ENCODE peak calls at places on chromosomes 11 and 22, in eight cellular contexts. One of them, this sample, is unnamed.

GRCh38 chr11:109062445-109062844 is 359.5 kb upstream of the C11orf87 start:
- DNase-seq in Karpas-422: no peak
- DNase-seq in aorta: no peak
- DNase-seq in fibroblast of lung: peak
- DNase-seq in RWPE1: no peak
- DNase-seq in brain microvascular endothelial cell: peak
- DNase-seq in psoas muscle: no peak
- DNase-seq in upper lobe of left lung: no peak
- DNase-seq in this sample: no peak

GRCh38 chr11:31939004-31939403 is 127.9 kb upstream of the PAX6 start:
- DNase-seq in Karpas-422: no peak
- DNase-seq in aorta: no peak
- DNase-seq in fibroblast of lung: no peak
- DNase-seq in brain microvascular endothelial cell: no peak
- DNase-seq in upper lobe of left lung: no peak
- DNase-seq in RWPE1: no peak
- DNase-seq in psoas muscle: no peak
- DNase-seq in this sample: no peak

GRCh38 chr11:19076744-19077589 is 16.4 kb upstream of the MRGPRX2 start:
- DNase-seq in fibroblast of lung: peak
- DNase-seq in Karpas-422: peak
- DNase-seq in brain microvascular endothelial cell: peak
- DNase-seq in RWPE1: peak
- DNase-seq in upper lobe of left lung: peak
- DNase-seq in aorta: no peak
- DNase-seq in psoas muscle: peak
- DNase-seq in this sample: peak

GRCh38 chr22:46070722-46071450 is 79.4 kb upstream of the PPARA start:
- DNase-seq in brain microvascular endothelial cell: no peak
- DNase-seq in fibroblast of lung: peak
- DNase-seq in upper lobe of left lung: peak
- DNase-seq in aorta: peak
- DNase-seq in psoas muscle: peak
- DNase-seq in Karpas-422: peak
- DNase-seq in RWPE1: no peak
- DNase-seq in this sample: no peak

GRCh38 chr22:43035250-43035649 is 20.3 kb upstream of the PACSIN2 start:
- DNase-seq in psoas muscle: no peak
- DNase-seq in aorta: no peak
- DNase-seq in Karpas-422: no peak
- DNase-seq in RWPE1: no peak
- DNase-seq in brain microvascular endothelial cell: no peak
- DNase-seq in upper lobe of left lung: no peak
- DNase-seq in fibroblast of lung: no peak
- DNase-seq in this sample: no peak

GRCh38 chr11:62732830-62733229 is 4.5 kb downstream of the TTC9C start:
- DNase-seq in aorta: no peak
- DNase-seq in brain microvascular endothelial cell: no peak
- DNase-seq in RWPE1: no peak
- DNase-seq in fibroblast of lung: no peak
- DNase-seq in upper lobe of left lung: no peak
- DNase-seq in psoas muscle: no peak
- DNase-seq in Karpas-422: peak
- DNase-seq in this sample: no peak

GRCh38 chr22:29342177-29342576 is 26.7 kb upstream of the RASL10A start:
- DNase-seq in upper lobe of left lung: no peak
- DNase-seq in brain microvascular endothelial cell: no peak
- DNase-seq in psoas muscle: no peak
- DNase-seq in RWPE1: no peak
- DNase-seq in aorta: peak
- DNase-seq in fibroblast of lung: no peak
- DNase-seq in Karpas-422: no peak
- DNase-seq in this sample: no peak

GRCh38 chr11:134142536-134142935 is 73.7 kb downstream of the JAM3 start:
- DNase-seq in psoas muscle: no peak
- DNase-seq in RWPE1: no peak
- DNase-seq in aorta: no peak
- DNase-seq in Karpas-422: no peak
- DNase-seq in upper lobe of left lung: no peak
- DNase-seq in brain microvascular endothelial cell: peak
- DNase-seq in fibroblast of lung: peak
- DNase-seq in this sample: no peak

GRCh38 chr11:76152741-76153608 is 53.3 kb downstream of the WNT11 start:
- DNase-seq in upper lobe of left lung: no peak
- DNase-seq in Karpas-422: peak
- DNase-seq in fibroblast of lung: no peak
- DNase-seq in RWPE1: no peak
- DNase-seq in aorta: no peak
- DNase-seq in psoas muscle: no peak
- DNase-seq in brain microvascular endothelial cell: no peak
- DNase-seq in this sample: peak

GRCh38 chr11:113694390-113694789 is 11.7 kb downstream of the TMPRSS5 start:
- DNase-seq in upper lobe of left lung: no peak
- DNase-seq in Karpas-422: no peak
- DNase-seq in brain microvascular endothelial cell: no peak
- DNase-seq in psoas muscle: no peak
- DNase-seq in aorta: no peak
- DNase-seq in fibroblast of lung: no peak
- DNase-seq in RWPE1: no peak
- DNase-seq in this sample: no peak

GRCh38 chr11:92556435-92556834 is 331.8 kb downstream of the FAT3 start:
- DNase-seq in upper lobe of left lung: no peak
- DNase-seq in Karpas-422: peak
- DNase-seq in aorta: no peak
- DNase-seq in psoas muscle: no peak
- DNase-seq in fibroblast of lung: peak
- DNase-seq in brain microvascular endothelial cell: peak
- DNase-seq in RWPE1: peak
- DNase-seq in this sample: peak

DNA sequence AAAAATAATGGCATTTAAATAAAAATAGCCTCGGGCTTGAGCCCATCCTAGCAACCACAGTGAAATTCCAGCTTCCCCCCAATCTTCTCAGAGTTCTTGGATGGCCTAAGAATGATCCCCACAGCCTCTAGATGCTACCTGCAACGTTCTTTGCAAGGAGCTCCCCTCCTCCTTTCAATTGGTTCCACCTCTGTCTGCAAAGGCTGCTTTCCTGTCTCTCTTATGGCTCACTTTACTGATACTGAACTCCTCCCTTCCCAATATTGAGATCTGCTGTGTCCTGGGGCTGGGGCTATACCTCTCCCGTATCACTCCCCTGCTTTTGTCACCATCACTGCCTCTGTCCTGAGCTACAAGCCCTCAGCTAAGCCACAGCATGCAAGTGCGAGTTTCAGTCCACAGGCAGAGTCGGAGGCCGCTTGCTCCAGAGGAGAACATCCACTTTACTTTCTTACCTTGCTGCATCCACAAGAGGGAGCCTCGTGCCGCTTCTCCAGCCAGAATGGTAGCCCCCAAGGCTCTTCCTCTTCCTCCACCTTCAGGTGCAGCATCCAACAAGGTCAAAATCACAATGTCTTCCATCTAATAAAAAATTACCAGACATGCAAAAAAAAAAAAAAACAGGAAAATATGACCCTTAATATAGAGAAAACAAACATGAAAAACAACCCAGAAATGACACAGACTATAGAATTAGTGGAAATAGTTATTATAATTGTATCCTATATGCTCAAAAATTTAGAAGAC is 48.6 kb upstream of the TMEM45B start:
- DNase-seq in Karpas-422: peak
- DNase-seq in brain microvascular endothelial cell: peak
- DNase-seq in fibroblast of lung: peak
- DNase-seq in psoas muscle: no peak
- DNase-seq in RWPE1: no peak
- DNase-seq in aorta: no peak
- DNase-seq in upper lobe of left lung: peak
- DNase-seq in this sample: peak
- H3K27ac ChIP-seq in Karpas-422: no peak
- H3K27ac ChIP-seq in brain microvascular endothelial cell: no peak
- H3K27ac ChIP-seq in fibroblast of lung: no peak
- H3K27ac ChIP-seq in psoas muscle: no peak
- H3K27ac ChIP-seq in RWPE1: no peak
- H3K27ac ChIP-seq in aorta: no peak
- H3K27ac ChIP-seq in upper lobe of left lung: no peak
- H3K27ac ChIP-seq in this sample: no peak

GRCh38 chr22:32469799-32470212 is 4.8 kb upstream of the FBXO7 start:
- DNase-seq in psoas muscle: no peak
- DNase-seq in fibroblast of lung: peak
- DNase-seq in aorta: no peak
- DNase-seq in RWPE1: no peak
- DNase-seq in upper lobe of left lung: no peak
- DNase-seq in brain microvascular endothelial cell: peak
- DNase-seq in Karpas-422: no peak
- DNase-seq in this sample: peak
- H3K27ac ChIP-seq in psoas muscle: no peak
- H3K27ac ChIP-seq in fibroblast of lung: no peak
- H3K27ac ChIP-seq in aorta: no peak
- H3K27ac ChIP-seq in RWPE1: no peak
- H3K27ac ChIP-seq in upper lobe of left lung: no peak
- H3K27ac ChIP-seq in brain microvascular endothelial cell: peak
- H3K27ac ChIP-seq in Karpas-422: no peak
- H3K27ac ChIP-seq in this sample: no peak

GRCh38 chr11:697028-697491 is 1.4 kb downstream of the TMEM80 start:
- DNase-seq in fibroblast of lung: peak
- DNase-seq in psoas muscle: no peak
- DNase-seq in Karpas-422: peak
- DNase-seq in aorta: peak
- DNase-seq in RWPE1: no peak
- DNase-seq in brain microvascular endothelial cell: peak
- DNase-seq in upper lobe of left lung: no peak
- DNase-seq in this sample: peak
- H3K27ac ChIP-seq in fibroblast of lung: peak
- H3K27ac ChIP-seq in psoas muscle: peak
- H3K27ac ChIP-seq in Karpas-422: peak
- H3K27ac ChIP-seq in aorta: no peak
- H3K27ac ChIP-seq in RWPE1: peak
- H3K27ac ChIP-seq in brain microvascular endothelial cell: peak
- H3K27ac ChIP-seq in upper lobe of left lung: peak
- H3K27ac ChIP-seq in this sample: peak

DNA sequence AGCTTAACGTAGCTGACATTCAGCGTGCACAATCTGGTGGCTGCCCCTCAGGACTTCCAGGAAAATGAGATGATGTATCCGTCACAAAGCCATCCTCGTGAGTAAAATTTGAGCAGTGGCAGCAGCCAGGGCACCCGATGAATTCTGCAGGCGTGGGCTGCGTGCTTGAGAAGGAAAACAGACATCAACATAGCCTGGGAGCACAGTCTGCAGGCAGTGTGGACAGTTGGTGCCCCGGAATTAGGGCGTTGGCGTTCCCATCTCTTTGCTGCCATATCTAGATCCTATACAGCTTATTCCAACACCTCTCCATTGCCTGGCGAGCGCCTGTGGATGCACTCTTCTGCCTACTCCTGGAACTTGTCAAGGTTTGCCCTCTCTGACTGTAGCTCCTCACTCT is 228.5 kb downstream of the ST3GAL4 start:
- DNase-seq in Karpas-422: no peak
- DNase-seq in upper lobe of left lung: no peak
- DNase-seq in RWPE1: no peak
- DNase-seq in aorta: no peak
- DNase-seq in fibroblast of lung: no peak
- DNase-seq in psoas muscle: no peak
- DNase-seq in brain microvascular endothelial cell: no peak
- DNase-seq in this sample: no peak
- H3K27ac ChIP-seq in Karpas-422: no peak
- H3K27ac ChIP-seq in upper lobe of left lung: no peak
- H3K27ac ChIP-seq in RWPE1: no peak
- H3K27ac ChIP-seq in aorta: no peak
- H3K27ac ChIP-seq in fibroblast of lung: no peak
- H3K27ac ChIP-seq in psoas muscle: no peak
- H3K27ac ChIP-seq in brain microvascular endothelial cell: no peak
- H3K27ac ChIP-seq in this sample: no peak

GRCh38 chr11:94753630-94754029 is 14.5 kb upstream of the AMOTL1 start:
- DNase-seq in Karpas-422: no peak
- DNase-seq in upper lobe of left lung: no peak
- DNase-seq in fibroblast of lung: no peak
- DNase-seq in aorta: no peak
- DNase-seq in RWPE1: no peak
- DNase-seq in brain microvascular endothelial cell: no peak
- DNase-seq in psoas muscle: no peak
- DNase-seq in this sample: no peak

GRCh38 chr11:94749367-94749766 is 18.8 kb upstream of the AMOTL1 start:
- DNase-seq in psoas muscle: no peak
- DNase-seq in brain microvascular endothelial cell: no peak
- DNase-seq in RWPE1: peak
- DNase-seq in fibroblast of lung: no peak
- DNase-seq in Karpas-422: no peak
- DNase-seq in upper lobe of left lung: no peak
- DNase-seq in aorta: no peak
- DNase-seq in this sample: peak

GRCh38 chr11:94751806-94752205 is 16.4 kb upstream of the AMOTL1 start:
- DNase-seq in Karpas-422: no peak
- DNase-seq in aorta: no peak
- DNase-seq in fibroblast of lung: peak
- DNase-seq in brain microvascular endothelial cell: no peak
- DNase-seq in psoas muscle: no peak
- DNase-seq in upper lobe of left lung: no peak
- DNase-seq in RWPE1: no peak
- DNase-seq in this sample: peak

GRCh38 chr11:94751216-94751612 is 16.9 kb upstream of the AMOTL1 start:
- DNase-seq in aorta: no peak
- DNase-seq in RWPE1: no peak
- DNase-seq in fibroblast of lung: no peak
- DNase-seq in brain microvascular endothelial cell: no peak
- DNase-seq in psoas muscle: peak
- DNase-seq in Karpas-422: no peak
- DNase-seq in upper lobe of left lung: no peak
- DNase-seq in this sample: no peak

DNA sequence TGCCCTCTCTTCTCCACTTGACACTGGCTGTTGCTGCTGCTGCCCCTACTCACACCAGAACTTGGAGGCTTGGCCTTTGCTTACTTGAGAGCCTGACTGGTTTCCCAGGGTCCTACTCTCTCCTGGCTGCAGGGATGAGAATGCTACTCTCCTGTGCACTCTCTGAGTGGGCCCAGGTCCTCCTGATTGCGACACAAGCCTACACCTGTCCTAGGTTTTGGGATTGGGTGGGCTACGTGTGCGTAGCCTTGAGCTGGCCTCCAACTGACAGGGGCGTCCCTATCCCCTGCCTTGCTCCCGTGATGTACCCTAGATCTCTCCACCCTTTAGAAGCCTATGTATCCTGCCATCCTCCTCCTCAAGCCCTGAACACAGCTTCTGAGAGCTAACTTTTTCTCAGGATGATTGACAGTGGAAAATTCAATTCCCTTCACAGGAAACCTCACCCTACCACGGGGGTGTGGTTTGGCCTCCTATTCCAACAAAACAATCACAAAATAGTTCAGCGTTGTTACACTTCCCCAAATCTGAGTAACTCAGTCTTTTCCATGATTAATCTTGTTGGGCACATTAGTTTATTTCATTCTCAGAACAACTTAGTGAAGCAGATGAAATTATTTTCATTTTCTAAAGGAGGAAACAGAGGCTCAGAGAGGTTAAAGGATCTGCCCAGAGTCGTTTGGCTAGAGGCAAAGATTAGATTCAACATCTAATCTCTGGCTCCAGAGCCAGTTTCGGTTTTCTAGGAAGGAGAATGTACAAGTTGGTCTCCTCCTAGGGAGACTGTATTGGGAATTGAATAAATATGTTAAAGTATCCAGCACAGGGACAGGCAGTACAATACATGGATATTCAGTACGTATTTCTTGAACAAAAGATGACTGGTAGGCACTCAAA is 17.6 kb upstream of the AMOTL1 start:
- DNase-seq in brain microvascular endothelial cell: no peak
- DNase-seq in fibroblast of lung: no peak
- DNase-seq in RWPE1: no peak
- DNase-seq in psoas muscle: no peak
- DNase-seq in Karpas-422: no peak
- DNase-seq in aorta: no peak
- DNase-seq in upper lobe of left lung: no peak
- DNase-seq in this sample: no peak
- H3K27ac ChIP-seq in brain microvascular endothelial cell: no peak
- H3K27ac ChIP-seq in fibroblast of lung: no peak
- H3K27ac ChIP-seq in RWPE1: no peak
- H3K27ac ChIP-seq in psoas muscle: peak
- H3K27ac ChIP-seq in Karpas-422: no peak
- H3K27ac ChIP-seq in aorta: no peak
- H3K27ac ChIP-seq in upper lobe of left lung: peak
- H3K27ac ChIP-seq in this sample: peak